ENCODE peak calls at places on chromosomes 4 and X, in ten cellular contexts. Z is mesendoderm; O is tibial artery; D is uterus; B is choroid plexus epithelial cell; I is colonic mucosa; E is transverse colon; W is thoracic aorta; Q is CD8-positive, alpha-beta T cell; N is dorsolateral prefrontal cortex. R is an unnamed sample.

GRCh38 chr4:53605783-53606182 is 14.5 kb upstream of the LNX1 start:
- DNase-seq in W (no peak), B (peak; percentile 74), E (no peak), I (no peak), Q (no peak), N (no peak), Z (no peak), D (no peak), O (no peak), R (no peak)

GRCh38 chrX:129572422-129572821 is 32.4 kb downstream of the OCRL start:
- DNase-seq in Z (no peak), O (no peak), B (no peak), Q (no peak), D (no peak), I (no peak), N (no peak), E (no peak), W (no peak), R (no peak)

GRCh38 chrX:40176979-40177430 is 79.2 kb upstream of the BCOR start:
- DNase-seq in Z (peak; percentile 44), I (peak; percentile 26), B (peak; percentile 64), W (no peak), E (no peak), N (no peak), D (peak; percentile 37), O (no peak), Q (no peak), R (no peak)

GRCh38 chrX:140502491-140503229 is 2.2 kb downstream of the SOX3 start:
- DNase-seq in B (no peak), W (no peak), D (no peak), E (no peak), Q (no peak), Z (peak; percentile 37), I (no peak), N (no peak), O (no peak), R (peak; percentile 7)

GRCh38 chr4:39976141-39976944 is 1.4 kb downstream of the PDS5A start:
- DNase-seq in D (peak; percentile 71), N (peak; percentile 76), Z (peak; percentile 95), O (peak; percentile 75), Q (peak; percentile 53), E (peak; percentile 80), I (peak; percentile 86), W (peak; percentile 24), B (peak; percentile 87), R (peak; percentile 95)

GRCh38 chr4:144611850-144612249 is 34.1 kb upstream of the HHIP start:
- DNase-seq in D (no peak), Q (no peak), I (no peak), B (peak; percentile 55), E (peak; percentile 9), O (no peak), Z (peak; percentile 61), W (no peak), N (no peak), R (no peak)

GRCh38 chr4:120874792-120875774 is 47.4 kb downstream of the PRDM5 start:
- DNase-seq in N (no peak), B (no peak), I (no peak), W (no peak), O (no peak), Q (no peak), Z (peak; percentile 64), D (no peak), E (no peak), R (peak; percentile 44)

GRCh38 chrX:149939271-149940014 is 1.2 kb upstream of the EOLA2 start:
- DNase-seq in O (peak; percentile 93), N (peak; percentile 80), W (peak; percentile 85), E (peak; percentile 96), Q (peak; percentile 75), D (peak; percentile 94), B (peak; percentile 95), Z (peak; percentile 91), I (peak; percentile 94), R (peak; percentile 96)

GRCh38 chrX:10157545-10157944 is 770 bp downstream of the CLCN4 start:
- DNase-seq in B (peak; percentile 60), I (no peak), N (no peak), Z (no peak), D (no peak), E (no peak), W (no peak), O (no peak), Q (no peak), R (peak; percentile 41)

GRCh38 chrX:110699109-110699508 is 96.5 kb downstream of the CHRDL1 start:
- DNase-seq in Z (no peak), Q (no peak), W (no peak), D (no peak), O (peak; percentile 20), I (no peak), B (no peak), E (no peak), N (no peak), R (no peak)

GRCh38 chr4:123191728-123192127 is 204.9 kb upstream of the SPRY1 start:
- DNase-seq in N (no peak), O (no peak), W (no peak), D (no peak), Z (no peak), B (no peak), E (no peak), I (no peak), Q (no peak), R (no peak)

GRCh38 chr4:89411539-89411938 is 103.9 kb upstream of the GPRIN3 start:
- DNase-seq in B (no peak), D (no peak), I (no peak), O (no peak), E (no peak), Q (no peak), Z (peak; percentile 90), N (no peak), W (no peak), R (no peak)

GRCh38 chrX:110384490-110384889 is 25.8 kb downstream of the RTL9 start:
- DNase-seq in Z (peak; percentile 15), W (no peak), I (no peak), E (no peak), D (no peak), N (no peak), B (no peak), O (no peak), Q (no peak), R (peak; percentile 24)

GRCh38 chrX:1389993-1390285 is 2.0 kb downstream of the SLC25A6 start:
- DNase-seq in D (no peak), Z (no peak), E (no peak), Q (no peak), I (no peak), W (no peak), O (no peak), B (no peak), N (no peak), R (no peak)
- H3K4me3 ChIP-seq in D (no peak overlapping the region), Z (no peak overlapping the region), E (no peak overlapping the region), Q (no peak overlapping the region), I (no peak overlapping the region), W (no peak overlapping the region), O (peak overlapping the region; percentile 89), B (no peak overlapping the region), N (no peak overlapping the region), R (peak overlapping the region; percentile 100)

DNA sequence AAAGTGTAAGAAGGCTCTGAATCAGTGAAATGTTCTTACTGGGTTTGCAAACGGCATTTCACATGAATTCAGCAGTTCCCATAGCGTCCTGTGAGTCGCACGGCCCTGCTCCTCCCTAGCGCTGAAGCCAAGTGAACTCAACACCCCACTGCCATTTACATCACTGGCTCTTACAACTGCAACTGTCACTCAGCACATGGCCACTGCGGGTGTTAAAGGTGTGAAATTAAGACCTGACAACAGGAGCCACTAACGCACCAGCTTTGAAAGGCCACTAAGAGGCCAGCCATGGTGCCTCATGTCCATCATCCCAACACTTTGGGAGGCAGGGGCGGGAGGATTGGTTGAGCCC is 31.7 kb downstream of the RNF212 start:
- DNase-seq in Q (no peak), B (peak; percentile 28), N (no peak), O (no peak), Z (no peak), I (no peak), D (no peak), E (no peak), W (no peak), R (no peak)
- H3K4me3 ChIP-seq in Q (no peak overlapping the region), B (no peak overlapping the region), N (no peak overlapping the region), O (no peak overlapping the region), Z (no peak overlapping the region), I (no peak overlapping the region), D (no peak overlapping the region), E (no peak overlapping the region), W (no peak overlapping the region), R (no peak overlapping the region)

GRCh38 chr4:26748805-26749204 is 111.8 kb upstream of the STIM2 start:
- DNase-seq in Q (no peak), E (no peak), B (no peak), I (no peak), W (no peak), N (no peak), Z (no peak), O (no peak), D (no peak), R (no peak)
- H3K4me3 ChIP-seq in Q (no peak overlapping the region), E (no peak overlapping the region), B (no peak overlapping the region), I (no peak overlapping the region), W (no peak overlapping the region), N (no peak overlapping the region), Z (no peak overlapping the region), O (no peak overlapping the region), D (no peak overlapping the region), R (no peak overlapping the region)

DNA sequence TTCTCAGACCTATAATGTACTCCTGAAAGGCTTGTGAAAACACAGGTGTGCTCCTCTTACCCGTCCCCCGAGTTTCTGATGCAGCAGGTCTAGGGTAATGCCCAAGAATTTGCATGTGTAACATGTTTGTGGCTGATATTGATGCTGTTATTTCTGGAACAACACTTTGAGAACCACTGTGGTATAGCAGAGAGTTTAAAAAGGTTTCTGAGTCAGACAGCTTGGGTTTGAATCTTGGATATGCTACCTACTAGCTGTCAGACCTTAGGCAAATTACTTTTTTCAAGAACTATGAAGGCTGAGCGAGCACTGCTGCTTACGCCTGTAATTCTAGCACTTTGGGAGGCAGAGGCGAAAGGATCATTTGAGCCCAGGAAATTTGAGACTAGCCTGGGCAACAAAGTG is 4.9 kb downstream of the AFF1 start:
- DNase-seq in D (no peak), O (no peak), E (peak; percentile 47), N (no peak), I (no peak), W (no peak), Z (no peak), B (no peak), Q (no peak), R (no peak)
- H3K4me3 ChIP-seq in D (no peak overlapping the region), O (no peak overlapping the region), E (no peak overlapping the region), N (no peak overlapping the region), I (no peak overlapping the region), W (peak overlapping the region; percentile 16), Z (no peak overlapping the region), B (no peak overlapping the region), Q (no peak overlapping the region), R (peak overlapping the region; percentile 9)

GRCh38 chr4:140243345-140243753 is 89.4 kb upstream of the MAML3 start:
- DNase-seq in N (no peak), E (peak; percentile 73), D (peak; percentile 36), I (peak; percentile 78), W (no peak), O (no peak), Z (no peak), Q (no peak), B (no peak), R (no peak)
- H3K4me3 ChIP-seq in N (no peak overlapping the region), E (peak overlapping the region; percentile 16), D (no peak overlapping the region), I (no peak overlapping the region), W (peak overlapping the region; percentile 37), O (no peak overlapping the region), Z (no peak overlapping the region), Q (peak overlapping the region; percentile 10), B (no peak overlapping the region), R (no peak overlapping the region)

DNA sequence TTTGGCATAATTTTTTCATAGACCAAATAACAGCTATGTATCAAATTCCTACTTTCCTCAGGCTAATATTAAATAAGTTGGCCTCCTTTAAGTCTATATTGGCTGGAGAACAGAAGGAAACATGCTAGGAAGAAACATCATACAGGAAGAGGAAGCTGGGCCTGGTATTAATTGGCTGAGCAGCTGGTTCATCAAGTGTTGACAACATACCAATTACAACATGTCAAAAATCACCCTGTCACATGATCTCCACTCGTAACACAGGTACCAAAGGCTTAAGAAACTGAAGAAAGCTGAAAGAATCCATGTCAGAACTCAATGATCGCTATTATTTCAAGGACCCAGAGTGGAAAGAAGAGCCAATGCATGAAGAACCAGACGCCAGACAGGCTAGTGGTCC is 10.5 kb downstream of the WDFY3 start:
- DNase-seq in N (no peak), D (no peak), E (no peak), W (no peak), B (no peak), Q (no peak), O (no peak), Z (peak; percentile 21), I (no peak), R (no peak)
- H3K4me3 ChIP-seq in N (no peak overlapping the region), D (no peak overlapping the region), E (no peak overlapping the region), W (no peak overlapping the region), B (no peak overlapping the region), Q (no peak overlapping the region), O (no peak overlapping the region), Z (no peak overlapping the region), I (no peak overlapping the region), R (no peak overlapping the region)

R was measured in adipocyte.